ENCODE peak calls at places on chromosomes 6 and 20, in nine cellular contexts. P is AG04450; N is lower lobe of right lung; G is neural progenitor cell; M is body of pancreas; E is HCT116; K is lung; B is fibroblast of lung; X is naive thymus-derived CD4-positive, alpha-beta T cell. Z is an unnamed sample.

GRCh38 chr20:52313335-52313963 is 121.9 kb upstream of the ZFP64 start:
- DNase-seq in B (peak), X (no peak), E (peak), K (no peak), N (no peak), G (peak), M (peak), P (no peak), Z (no peak)

GRCh38 chr20:41249781-41250281 is 67.7 kb downstream of the ZHX3 start:
- DNase-seq in M (no peak), G (peak), P (no peak), X (no peak), B (peak), E (no peak), N (no peak), K (no peak), Z (no peak)

GRCh38 chr6:160356074-160356754 is 8.0 kb downstream of the SLC22A3 start:
- DNase-seq in K (peak), G (no peak), X (no peak), P (no peak), B (no peak), E (no peak), M (no peak), N (peak), Z (no peak)

GRCh38 chr20:21096321-21097043 is 9.7 kb downstream of the LINC00237 start:
- DNase-seq in G (peak), X (no peak), K (no peak), B (no peak), E (peak), N (no peak), M (no peak), P (no peak), Z (no peak)

GRCh38 chr6:44238687-44239350 is 8.1 kb upstream of the HSP90AB1 start:
- DNase-seq in E (no peak), G (no peak), P (no peak), K (no peak), B (no peak), N (no peak), X (no peak), M (no peak), Z (no peak)

GRCh38 chr6:84764332-84765049 is at the start of gene TBX18:
- DNase-seq in N (peak), P (peak), M (peak), K (no peak), E (peak), B (peak), G (peak), X (no peak), Z (no peak)

GRCh38 chr6:157760589-157761330 is 62.3 kb upstream of the SNX9 start:
- DNase-seq in P (peak), G (no peak), N (no peak), K (no peak), B (peak), M (no peak), E (no peak), X (no peak), Z (no peak)

GRCh38 chr6:99334526-99335127 is 14.8 kb downstream of the FAXC start:
- DNase-seq in B (peak), X (no peak), K (no peak), N (no peak), P (peak), E (peak), M (peak), G (peak), Z (no peak)

GRCh38 chr20:3222635-3223600 is 13.6 kb downstream of the ITPA start:
- DNase-seq in G (no peak), K (no peak), P (no peak), X (peak), B (no peak), N (no peak), M (peak), E (no peak), Z (peak)

GRCh38 chr6:104771258-104771832 is 88.4 kb downstream of the HACE1 start:
- DNase-seq in E (no peak), G (no peak), N (no peak), P (no peak), M (no peak), B (peak), K (no peak), X (peak), Z (no peak)

GRCh38 chr6:31246051-31246495 is 25.8 kb downstream of the HLA-C start:
- DNase-seq in X (no peak), M (peak), B (peak), E (peak), G (no peak), K (no peak), P (peak), N (no peak), Z (no peak)

GRCh38 chr20:208937-209566 is 18.0 kb upstream of the DEFB129 start:
- DNase-seq in E (peak), N (no peak), G (peak), X (peak), P (peak), M (peak), K (no peak), B (peak), Z (no peak)

GRCh38 chr6:84575264-84575663 is 189.1 kb downstream of the TBX18 start:
- DNase-seq in E (no peak), K (no peak), M (no peak), N (no peak), X (no peak), B (no peak), G (no peak), P (no peak), Z (no peak)

GRCh38 chr20:47989957-47990356 is 204.7 kb upstream of the SULF2 start:
- DNase-seq in P (no peak), M (no peak), K (no peak), N (no peak), X (no peak), E (no peak), B (no peak), G (no peak), Z (no peak)

GRCh38 chr6:63757826-63758225 is 122.2 kb downstream of the PHF3 start:
- DNase-seq in N (no peak), M (no peak), K (no peak), E (no peak), X (no peak), B (no peak), G (no peak), P (no peak), Z (no peak)

GRCh38 chr6:117530467-117531242 is 48.2 kb downstream of the DCBLD1 start:
- DNase-seq in K (no peak), N (no peak), X (no peak), G (no peak), E (no peak), B (peak), P (no peak), M (no peak), Z (no peak)

GRCh38 chr6:169858293-169858934 is 107.0 kb downstream of the ERMARD start:
- DNase-seq in E (no peak), G (no peak), X (no peak), B (no peak), N (no peak), K (peak), M (no peak), P (no peak), Z (no peak)

GRCh38 chr20:31570021-31570463 is 35.0 kb upstream of the ID1 start:
- DNase-seq in G (no peak), X (no peak), E (no peak), M (no peak), N (no peak), K (no peak), P (no peak), B (no peak), Z (no peak)

GRCh38 chr6:169274761-169275160 is 21.1 kb upstream of the THBS2 start:
- DNase-seq in B (peak), M (no peak), N (no peak), X (no peak), E (no peak), K (peak), P (no peak), G (no peak), Z (no peak)

GRCh38 chr6:13908955-13909381 is 15.8 kb upstream of the RNF182 start:
- DNase-seq in B (peak), P (peak), K (peak), E (peak), N (no peak), G (peak), X (no peak), M (peak), Z (peak)

GRCh38 chr6:76612818-76613452 is 540.5 kb upstream of the IMPG1 start:
- DNase-seq in P (no peak), B (no peak), G (peak), X (no peak), N (no peak), E (no peak), M (no peak), K (no peak), Z (no peak)

GRCh38 chr6:159106627-159107241 is 61.9 kb upstream of the TAGAP start:
- DNase-seq in B (peak), M (peak), X (peak), K (peak), P (no peak), E (peak), G (peak), N (peak), Z (peak)

GRCh38 chr6:39835856-39836442 is 43.8 kb downstream of the DAAM2 start:
- DNase-seq in K (no peak), M (no peak), X (no peak), B (no peak), P (no peak), G (no peak), E (no peak), N (no peak), Z (no peak)

GRCh38 chr20:1509237-1509636 is 18.0 kb upstream of the SIRPB2 start:
- DNase-seq in M (no peak), P (no peak), B (peak), E (peak), X (peak), K (no peak), N (no peak), G (peak), Z (no peak)

GRCh38 chr20:32762754-32763201 is 593 bp downstream of the DNMT3B start:
- DNase-seq in B (no peak), K (no peak), G (peak), P (no peak), X (peak), N (no peak), E (no peak), M (peak), Z (no peak)

GRCh38 chr6:137697267-137697938 is 169.7 kb upstream of the TNFAIP3 start:
- DNase-seq in X (no peak), G (peak), M (peak), B (peak), E (no peak), K (no peak), P (peak), N (no peak), Z (no peak)

GRCh38 chr6:27176096-27176495 is 71.4 kb upstream of the PRSS16 start:
- DNase-seq in B (peak), X (no peak), G (no peak), E (no peak), P (no peak), N (no peak), K (no peak), M (no peak), Z (no peak)
- H3K27ac ChIP-seq in B (no peak), X (no peak), G (no peak), E (no peak), P (no peak), N (no peak), K (no peak), M (no peak), Z (no peak)

GRCh38 chr6:90820436-90820835 is 233.6 kb upstream of the MAP3K7 start:
- DNase-seq in G (no peak), M (no peak), X (no peak), N (no peak), E (no peak), P (no peak), K (no peak), B (no peak), Z (no peak)
- H3K4me3 ChIP-seq in G (no peak), M (no peak), X (no peak), N (no peak), E (no peak), P (no peak), K (no peak), B (no peak), Z (no peak)

GRCh38 chr20:34141293-34141692 is 29.2 kb upstream of the EIF2S2 start:
- DNase-seq in X (no peak), E (no peak), K (no peak), M (no peak), G (no peak), B (no peak), N (no peak), P (no peak), Z (no peak)

GRCh38 chr20:34145280-34145819 is 33.3 kb upstream of the EIF2S2 start:
- DNase-seq in X (no peak), G (no peak), B (no peak), P (no peak), K (no peak), N (no peak), E (no peak), M (no peak), Z (no peak)

GRCh38 chr20:34142121-34142520 is 30.1 kb upstream of the EIF2S2 start:
- DNase-seq in M (no peak), E (no peak), K (no peak), B (no peak), G (no peak), N (no peak), X (no peak), P (no peak), Z (no peak)

GRCh38 chr20:34143951-34144350 is 31.9 kb upstream of the EIF2S2 start:
- DNase-seq in K (no peak), N (no peak), X (no peak), E (no peak), G (no peak), M (no peak), P (no peak), B (no peak), Z (no peak)
- H3K27ac ChIP-seq in K (no peak), N (no peak), X (no peak), E (no peak), G (no peak), M (no peak), P (no peak), B (no peak), Z (no peak)

DNA sequence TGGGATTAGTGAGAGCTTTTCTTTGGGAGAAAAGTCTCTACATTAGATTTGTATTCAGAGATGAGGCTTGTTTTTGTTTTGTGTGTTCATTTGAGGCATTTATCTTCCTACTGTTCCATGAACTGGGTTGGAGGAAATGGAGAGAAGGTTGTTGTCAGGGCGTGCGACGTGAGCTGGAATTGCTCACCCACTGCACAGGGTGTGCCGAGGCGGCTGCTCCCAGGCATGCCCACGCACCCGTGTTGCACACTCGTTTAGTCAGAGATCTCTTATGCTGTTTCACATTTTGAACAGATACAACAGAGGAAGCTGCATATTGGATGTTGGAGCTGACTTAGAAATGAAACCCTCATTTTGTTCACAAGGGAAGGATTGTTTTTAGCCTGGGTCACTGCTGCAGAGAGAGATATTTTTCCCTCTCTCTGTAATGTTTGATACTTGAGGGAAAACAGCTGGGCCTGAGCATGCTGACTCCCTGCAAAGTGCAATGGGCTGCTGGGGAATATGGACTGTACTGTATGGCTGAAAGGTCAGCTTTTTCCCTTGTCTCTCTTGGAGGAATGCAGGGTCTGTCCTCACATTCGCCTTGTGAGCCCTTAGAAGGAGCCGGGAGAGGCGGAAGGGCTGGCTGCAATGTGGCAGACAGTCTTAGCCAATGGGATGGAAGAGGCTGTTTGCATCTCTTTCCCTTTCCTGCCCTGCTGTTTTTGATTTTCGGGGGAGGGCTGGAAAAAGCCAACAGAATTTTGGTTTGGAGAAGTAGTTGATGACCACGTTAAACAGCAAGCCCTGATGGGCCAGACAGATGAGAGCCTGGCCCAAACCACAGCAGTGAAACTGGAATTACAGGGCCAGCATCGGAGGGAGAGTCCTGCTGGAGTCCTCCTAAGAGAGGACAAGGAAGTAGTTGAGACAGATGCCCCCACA is 170.8 kb downstream of the SASH1 start:
- DNase-seq in E (no peak), M (peak), K (no peak), G (no peak), P (no peak), B (peak), X (no peak), N (no peak), Z (no peak)
- H3K4me3 ChIP-seq in E (no peak), M (no peak), K (no peak), G (no peak), P (no peak), B (peak), X (no peak), N (peak), Z (no peak)

DNA sequence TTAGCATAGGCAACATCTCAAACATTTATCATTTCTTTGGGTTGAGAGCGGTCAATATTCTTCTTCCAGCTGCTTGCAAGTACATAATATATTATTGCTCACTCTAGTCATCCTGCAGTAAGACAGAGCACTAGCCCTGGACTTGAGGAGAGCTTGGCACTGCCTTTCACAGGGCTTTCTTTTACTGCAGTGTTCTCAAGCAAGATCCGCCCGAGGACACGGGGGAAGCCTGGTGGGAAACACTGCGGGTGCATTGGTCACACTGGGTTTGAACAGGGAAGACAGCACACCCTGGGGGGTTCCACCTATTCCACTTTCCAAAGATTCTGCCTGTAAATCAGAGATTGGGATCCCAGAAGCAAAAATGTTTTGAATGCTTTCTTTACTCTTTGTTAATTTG is 48.2 kb upstream of the QKI start:
- DNase-seq in P (no peak), M (no peak), B (no peak), N (no peak), E (no peak), X (no peak), K (no peak), G (no peak), Z (no peak)
- H3K27ac ChIP-seq in P (no peak), M (no peak), B (no peak), N (no peak), E (no peak), X (no peak), K (no peak), G (no peak), Z (no peak)